ENCODE peak calls at places on chromosomes 2 and 18, in seven cellular contexts. J is K562, R is HCT116, G is HepG2, I is GM12878, D is SK-N-SH, W is H1. A is an unnamed sample.
A peak's percentile ranks its signal among the peaks of the same experiment; 100 is the strongest.

GRCh38 chr2:141929331-141930252 is 201.2 kb downstream of the LRP1B start:
- DNase-seq in J (no peak), R (no peak), G (no peak), I (no peak), D (peak; percentile 20), W (no peak), A (no peak)

GRCh38 chr2:128178650-128179460 is 87.9 kb downstream of the UGGT1 start:
- DNase-seq in J (peak; percentile 49), R (peak; percentile 10), G (peak; percentile 100), I (no peak), D (peak; percentile 59), W (peak; percentile 59), A (peak; percentile 61)

GRCh38 chr2:120958623-120959366 is 223.1 kb downstream of the GLI2 start:
- DNase-seq in J (peak; percentile 41), R (no peak), G (no peak), I (no peak), D (peak; percentile 66), W (peak; percentile 93), A (no peak)

GRCh38 chr2:143682643-143683042 is 553.4 kb downstream of the ARHGAP15 start:
- DNase-seq in J (no peak), R (no peak), G (no peak), I (no peak), D (no peak), W (no peak), A (no peak)

GRCh38 chr2:102279391-102279735 is 32.0 kb upstream of the IL1RL1 start:
- DNase-seq in J (no peak), R (no peak), G (no peak), I (no peak), D (no peak), W (no peak), A (no peak)

GRCh38 chr2:240407090-240407489 is 28.4 kb upstream of the GPC1 start:
- DNase-seq in J (no peak), R (no peak), G (no peak), I (no peak), D (no peak), W (no peak), A (no peak)

GRCh38 chr2:217402622-217403383 is 542.9 kb upstream of the TNP1 start:
- DNase-seq in J (no peak), R (no peak), G (no peak), I (no peak), D (no peak), W (no peak), A (no peak)

GRCh38 chr18:9984025-9984424 is 70.2 kb downstream of the VAPA start:
- DNase-seq in J (no peak), R (no peak), G (no peak), I (no peak), D (no peak), W (no peak), A (no peak)

GRCh38 chr2:64471616-64472015 is 17.7 kb downstream of the LGALSL start:
- DNase-seq in J (no peak), R (no peak), G (no peak), I (no peak), D (no peak), W (no peak), A (no peak)

GRCh38 chr18:34075963-34076860 is 148.5 kb downstream of the NOL4 start:
- DNase-seq in J (no peak), R (no peak), G (no peak), I (no peak), D (no peak), W (no peak), A (no peak)

GRCh38 chr18:56443508-56443907 is 194.9 kb downstream of the TXNL1 start:
- DNase-seq in J (no peak), R (no peak), G (no peak), I (no peak), D (no peak), W (no peak), A (no peak)

DNA sequence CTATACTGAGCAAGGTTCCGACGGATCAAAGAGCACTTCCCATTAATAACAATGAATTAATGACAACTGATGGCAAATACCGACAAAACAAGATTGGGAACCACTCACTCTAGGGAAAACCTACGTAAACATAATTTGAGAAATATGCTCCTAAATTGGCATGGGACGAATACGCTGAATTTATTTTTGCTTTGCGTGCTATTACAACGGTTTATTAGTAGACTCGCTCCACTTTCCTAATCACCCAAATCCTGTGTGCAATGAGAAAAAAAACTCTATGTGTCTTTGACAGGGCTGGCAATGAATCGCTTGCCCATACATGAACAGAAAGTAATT is 536 bp upstream of the SLC25A12 start:
- DNase-seq in J (no peak), R (no peak), G (no peak), I (no peak), D (peak; percentile 7), W (no peak), A (no peak)
- TF ChIP-seq JUND in J (no peak), R (no peak), G (no peak), I (no peak), D (no peak), W (no peak), A (no peak)

GRCh38 chr2:8575011-8575750 is 106.7 kb upstream of the ID2 start:
- DNase-seq in J (no peak), R (no peak), G (peak; percentile 44), I (no peak), D (peak; percentile 89), W (no peak), A (no peak)
- TF ChIP-seq JUND in J (no peak), R (no peak), G (no peak), I (no peak), D (no peak), W (no peak), A (no peak)

DNA sequence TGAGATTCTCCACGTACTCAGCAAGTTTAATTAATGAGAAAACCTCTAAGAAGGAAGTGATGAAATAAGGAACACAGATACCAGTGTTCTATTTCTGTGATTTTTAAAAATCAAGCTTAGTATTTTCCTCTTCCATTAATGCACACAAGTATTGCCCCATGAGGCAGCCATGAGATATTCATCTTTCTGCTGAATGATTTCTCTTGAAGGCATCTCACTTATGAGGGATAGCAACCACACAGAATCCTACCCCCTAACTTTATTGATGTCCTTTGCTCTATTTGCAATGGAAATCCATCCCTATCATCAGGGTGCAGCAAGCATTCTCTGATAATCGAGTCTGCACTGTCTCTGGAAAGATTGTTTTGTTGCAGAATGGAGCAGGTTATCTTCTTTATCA is 244.1 kb upstream of the NRP2 start:
- DNase-seq in J (no peak), R (no peak), G (no peak), I (no peak), D (no peak), W (no peak), A (no peak)
- TF ChIP-seq JUND in J (no peak), R (no peak), G (no peak), I (no peak), D (peak; percentile 35), W (no peak), A (no peak)

GRCh38 chr2:23487735-23488492 is 102.9 kb downstream of the KLHL29 start:
- DNase-seq in J (no peak), R (peak; percentile 36), G (no peak), I (no peak), D (no peak), W (no peak), A (no peak)

GRCh38 chr2:23485841-23486395 is 100.9 kb downstream of the KLHL29 start:
- DNase-seq in J (no peak), R (no peak), G (no peak), I (no peak), D (no peak), W (no peak), A (no peak)

GRCh38 chr2:23488584-23488983 is 103.6 kb downstream of the KLHL29 start:
- DNase-seq in J (no peak), R (no peak), G (no peak), I (no peak), D (no peak), W (no peak), A (no peak)

GRCh38 chr2:23485261-23485660 is 100.3 kb downstream of the KLHL29 start:
- DNase-seq in J (no peak), R (no peak), G (no peak), I (no peak), D (no peak), W (no peak), A (no peak)

GRCh38 chr2:23486676-23487075 is 101.7 kb downstream of the KLHL29 start:
- DNase-seq in J (no peak), R (no peak), G (no peak), I (no peak), D (no peak), W (no peak), A (no peak)
- TF ChIP-seq JUND in J (no peak), R (no peak), G (no peak), I (no peak), D (no peak), W (no peak), A (no peak)

GRCh38 chr2:25445464-25445863 is 103.7 kb upstream of the DNMT3A start:
- DNase-seq in J (no peak), R (no peak), G (peak; percentile 10), I (no peak), D (no peak), W (no peak), A (no peak)
- TF ChIP-seq JUND in J (no peak), R (no peak), G (no peak), I (no peak), D (no peak), W (no peak), A (no peak)

GRCh38 chr2:10521891-10522448 is 73.8 kb upstream of the ODC1 start:
- DNase-seq in J (no peak), R (no peak), G (no peak), I (no peak), D (no peak), W (no peak), A (no peak)
- TF ChIP-seq JUND in J (no peak), R (no peak), G (no peak), I (no peak), D (no peak), W (no peak), A (no peak)

GRCh38 chr2:108573070-108573469 is 38.8 kb downstream of the LIMS1 start:
- DNase-seq in J (no peak), R (no peak), G (no peak), I (no peak), D (no peak), W (no peak), A (no peak)
- TF ChIP-seq JUND in J (no peak), R (no peak), G (no peak), I (no peak), D (no peak), W (no peak), A (no peak)